ENCODE peak calls at places on chromosomes 16 and 17, in six cellular contexts. P, H, C, V, L and Q are unnamed samples.

GRCh38 chr16:4419402-4419801 is 3.0 kb upstream of the CORO7 start:
- DNase-seq in P (no peak), H (no peak), C (no peak), V (no peak), L (no peak), Q (no peak)

GRCh38 chr17:50213026-50214015 is 11.9 kb upstream of the COL1A1 start:
- DNase-seq in P (peak; percentile 76), H (no peak), C (no peak), V (peak; percentile 13), L (no peak), Q (peak; percentile 19)

GRCh38 chr16:86931410-86931941 is 353.1 kb downstream of the FOXL1 start:
- DNase-seq in P (no peak), H (peak; percentile 14), C (peak; percentile 86), V (peak; percentile 76), L (no peak), Q (peak; percentile 84)

GRCh38 chr17:15154618-15155017 is 110.5 kb downstream of the PMP22 start:
- DNase-seq in P (no peak), H (no peak), C (no peak), V (no peak), L (no peak), Q (no peak)

GRCh38 chr17:8122391-8122922 is 1.4 kb downstream of the HES7 start:
- DNase-seq in P (no peak), H (no peak), C (no peak), V (no peak), L (no peak), Q (no peak)

GRCh38 chr17:8785547-8786412 is 13.4 kb downstream of the MFSD6L start:
- DNase-seq in P (peak; percentile 84), H (peak; percentile 23), C (peak; percentile 67), V (no peak), L (peak; percentile 74), Q (peak; percentile 92)

GRCh38 chr16:73232555-73233422 is 184.9 kb upstream of the ZFHX3 start:
- DNase-seq in P (no peak), H (no peak), C (peak; percentile 96), V (no peak), L (no peak), Q (no peak)

GRCh38 chr17:79626156-79626890 is 15.5 kb upstream of the RBFOX3 start:
- DNase-seq in P (peak; percentile 67), H (no peak), C (no peak), V (no peak), L (no peak), Q (peak; percentile 46)

GRCh38 chr17:19306160-19307111 is 56.1 kb downstream of the B9D1 start:
- DNase-seq in P (no peak), H (no peak), C (no peak), V (no peak), L (no peak), Q (no peak)

GRCh38 chr17:67836205-67836987 is 11.1 kb downstream of the BPTF start:
- DNase-seq in P (no peak), H (no peak), C (peak; percentile 28), V (no peak), L (no peak), Q (no peak)

GRCh38 chr16:71348262-71349085 is 10.0 kb upstream of the CALB2 start:
- DNase-seq in P (peak; percentile 24), H (no peak), C (no peak), V (peak; percentile 74), L (no peak), Q (no peak)

GRCh38 chr17:78960945-78961344 is 18.8 kb downstream of the LGALS3BP start:
- DNase-seq in P (no peak), H (no peak), C (no peak), V (no peak), L (no peak), Q (no peak)

GRCh38 chr16:46883353-46883689 is 841 bp upstream of the GPT2 start:
- DNase-seq in P (no peak), H (no peak), C (no peak), V (no peak), L (no peak), Q (no peak)

GRCh38 chr16:351804-352520 is 561 bp downstream of the AXIN1 start:
- DNase-seq in P (no peak), H (no peak), C (no peak), V (peak; percentile 93), L (no peak), Q (no peak)

DNA sequence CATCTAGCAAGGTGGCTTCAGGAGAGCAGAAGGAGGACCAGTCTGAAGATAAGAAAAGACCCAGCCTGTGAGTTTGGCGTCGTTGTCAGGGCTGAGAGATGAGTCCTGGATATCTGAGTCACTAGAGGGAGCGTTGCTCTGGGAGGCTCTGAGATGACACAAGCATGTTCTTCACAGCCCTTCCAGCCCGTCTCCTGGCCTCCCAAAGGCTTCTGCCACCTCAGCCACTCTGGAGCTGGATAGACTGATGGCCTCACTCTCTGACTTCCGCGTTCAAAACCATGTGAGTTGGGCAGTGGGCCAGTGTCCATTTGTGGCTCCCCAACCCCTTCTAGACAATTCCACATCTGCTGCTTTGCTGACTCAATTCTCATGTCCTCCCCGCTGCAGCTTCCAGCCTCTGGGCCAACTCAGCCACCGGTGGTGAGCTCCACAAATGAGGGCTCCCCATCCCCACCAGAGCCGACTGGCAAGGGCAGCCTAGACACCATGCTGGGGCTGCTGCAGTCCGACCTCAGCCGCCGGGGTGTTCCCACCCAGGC is 2.3 kb downstream of the TGFB1I1 start:
- DNase-seq in P (no peak), H (no peak), C (peak; percentile 77), V (no peak), L (no peak), Q (peak; percentile 55)
- TF ChIP-seq CTCF in P (no peak), H (no peak), C (no peak), V (no peak), L (no peak), Q (no peak)

GRCh38 chr16:49836218-49836617 is 19.7 kb downstream of the ZNF423 start:
- DNase-seq in P (peak; percentile 72), H (no peak), C (no peak), V (no peak), L (no peak), Q (no peak)

GRCh38 chr16:49837673-49838360 is 18.1 kb downstream of the ZNF423 start:
- DNase-seq in P (no peak), H (no peak), C (no peak), V (no peak), L (no peak), Q (no peak)

GRCh38 chr16:49838361-49838638 is 17.6 kb downstream of the ZNF423 start:
- DNase-seq in P (no peak), H (no peak), C (no peak), V (no peak), L (no peak), Q (no peak)

GRCh38 chr16:49835116-49835880 is 20.6 kb downstream of the ZNF423 start:
- DNase-seq in P (peak; percentile 36), H (no peak), C (no peak), V (no peak), L (no peak), Q (no peak)

GRCh38 chr16:49836668-49837067 is 19.2 kb downstream of the ZNF423 start:
- DNase-seq in P (no peak), H (no peak), C (no peak), V (no peak), L (no peak), Q (peak; percentile 68)
- H3K27ac ChIP-seq in P (peak overlapping the region; percentile 94), H (peak overlapping the region; percentile 78), C (no peak overlapping the region), V (peak overlapping the region; percentile 80), L (peak overlapping the region; percentile 85), Q (peak overlapping the region; percentile 83)

GRCh38 chr17:81251091-81251942 is 12.2 kb downstream of the NDUFAF8 start:
- DNase-seq in P (peak; percentile 55), H (no peak), C (no peak), V (peak; percentile 77), L (no peak), Q (no peak)
- H3K36me3 ChIP-seq in P (peaks cover 8% of the 10 kb centered on the region), H (peaks cover 20% of the 10 kb centered on the region), C (peaks cover 8% of the 10 kb centered on the region), V (peaks cover 34% of the 10 kb centered on the region), L (peaks cover 8% of the 10 kb centered on the region), Q (peaks cover 51% of the 10 kb centered on the region)

GRCh38 chr16:83948914-83949723 is 3.9 kb upstream of the OSGIN1 start:
- DNase-seq in P (no peak), H (no peak), C (no peak), V (no peak), L (no peak), Q (no peak)

GRCh38 chr16:83952940-83953795 is at the start of gene OSGIN1:
- DNase-seq in P (peak; percentile 70), H (peak; percentile 92), C (peak; percentile 91), V (peak; percentile 95), L (peak; percentile 93), Q (peak; percentile 97)

GRCh38 chr16:83952587-83952939 is 477 bp upstream of the OSGIN1 start:
- DNase-seq in P (no peak), H (no peak), C (no peak), V (no peak), L (no peak), Q (no peak)

GRCh38 chr16:83949724-83950001 is 3.4 kb upstream of the OSGIN1 start:
- DNase-seq in P (no peak), H (no peak), C (no peak), V (no peak), L (no peak), Q (no peak)

DNA sequence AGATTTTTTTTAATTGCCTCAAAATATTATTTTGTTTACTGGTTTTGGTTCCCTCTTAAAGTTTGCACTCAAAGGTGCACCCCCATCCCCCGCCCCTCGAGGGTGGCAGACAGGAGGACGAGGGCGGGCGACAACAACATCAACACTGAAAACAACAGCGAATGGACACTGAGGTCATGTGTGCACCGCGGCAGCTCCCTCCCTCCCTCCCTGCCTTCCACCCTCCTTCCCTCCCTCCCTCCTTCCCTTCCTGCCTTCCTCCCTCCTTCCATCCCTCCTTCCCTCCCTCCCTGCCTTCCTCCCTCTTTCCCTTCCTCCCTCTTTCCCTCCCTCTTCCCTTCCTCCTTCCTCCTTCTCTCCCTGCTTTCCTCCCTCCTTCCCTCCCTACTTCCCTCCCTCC is 1.5 kb upstream of the OSGIN1 start:
- DNase-seq in P (no peak), H (no peak), C (no peak), V (no peak), L (no peak), Q (no peak)
- TF ChIP-seq CTCF in P (no peak), H (no peak), C (no peak), V (no peak), L (no peak), Q (no peak)

DNA sequence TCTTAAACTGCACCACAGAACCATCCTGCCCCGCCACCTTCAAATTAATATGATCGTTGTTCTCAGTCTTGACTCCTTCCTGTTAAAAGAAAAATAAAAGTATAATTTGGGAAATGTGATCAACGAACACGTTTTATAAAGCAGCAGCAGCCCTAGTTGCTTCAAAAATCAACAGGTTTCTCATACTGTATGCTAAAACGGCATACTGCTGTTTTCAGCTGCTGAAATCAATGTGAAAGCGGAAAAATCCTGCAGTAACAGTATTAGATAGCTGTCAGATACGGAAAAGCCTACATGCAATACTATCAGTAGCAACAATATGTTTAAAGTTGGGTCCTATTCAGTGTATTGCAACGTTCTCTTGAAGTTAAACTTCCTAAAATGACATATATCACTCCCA is 1.6 kb downstream of the SUMO2 start:
- DNase-seq in P (no peak), H (no peak), C (no peak), V (no peak), L (no peak), Q (no peak)
- H3K27ac ChIP-seq in P (no peak overlapping the region), H (peak overlapping the region; percentile 97), C (no peak overlapping the region), V (no peak overlapping the region), L (peak overlapping the region; percentile 99), Q (peak overlapping the region; percentile 98)